ENCODE peak calls at places on chromosomes 4 and X, in six cellular contexts. G is AG20443; Z is EL; U is SW480; M is lower leg skin; N is stimulated activated CD4-positive, alpha-beta T cell treated with anti-CD3 and anti-CD28 coated beads, Interleukin-12 subunit alpha, Interleukin-12 subunit beta, amount 100 ng/mL, for 24 hours. O is an unnamed sample.

GRCh38 chr4:119135721-119136121 is at the start of gene MYOZ2:
- DNase-seq in G (peak), Z (no peak), U (no peak), M (no peak), N (no peak), O (no peak)

GRCh38 chrX:143340190-143340589 is 177.1 kb downstream of the SPANXN3 start:
- DNase-seq in G (no peak), Z (no peak), U (no peak), M (no peak), N (no peak), O (no peak)

GRCh38 chr4:110196206-110196870 is 2.1 kb downstream of the ELOVL6 start:
- DNase-seq in G (peak), Z (peak), U (peak), M (peak), N (peak), O (peak)

GRCh38 chrX:30935985-30936384 is 46.9 kb upstream of the TAB3 start:
- DNase-seq in G (peak), Z (peak), U (peak), M (no peak), N (no peak), O (peak)

GRCh38 chr4:156705291-156705690 is 266.3 kb downstream of the PDGFC start:
- DNase-seq in G (peak), Z (peak), U (peak), M (no peak), N (no peak), O (no peak)

GRCh38 chr4:135371137-135371536 is 1169.5 kb upstream of the PABPC4L start:
- DNase-seq in G (no peak), Z (no peak), U (no peak), M (no peak), N (no peak), O (no peak)

GRCh38 chr4:112147697-112148096 is 2.4 kb downstream of the FAM241A start:
- DNase-seq in G (peak), Z (no peak), U (no peak), M (no peak), N (no peak), O (no peak)

GRCh38 chr4:11722218-11722617 is 293.5 kb upstream of the HS3ST1 start:
- DNase-seq in G (no peak), Z (no peak), U (no peak), M (no peak), N (no peak), O (no peak)

GRCh38 chrX:6225307-6226052 is 3.2 kb downstream of the NLGN4X start:
- DNase-seq in G (no peak), Z (no peak), U (no peak), M (no peak), N (no peak), O (no peak)

GRCh38 chrX:135481696-135482179 is 38.7 kb upstream of the INTS6L start:
- DNase-seq in G (no peak), Z (no peak), U (no peak), M (no peak), N (no peak), O (no peak)

O was measured in right lobe of liver.